ENCODE peak calls at places on chromosomes 13 and 19, in eight cellular contexts. H, F, N, Y, K, W, P and I are unnamed samples.

GRCh38 chr19:6674868-6675305 is 4.9 kb upstream of the TNFSF14 start:
- DNase-seq in H (no peak), F (peak), N (peak), Y (no peak), K (peak), W (peak), P (no peak), I (peak)

GRCh38 chr13:39637890-39638289 is 17.6 kb upstream of the COG6 start:
- DNase-seq in H (no peak), F (no peak), N (no peak), Y (no peak), K (no peak), W (no peak), P (no peak), I (no peak)

GRCh38 chr19:33595783-33596182 is 26.0 kb upstream of the CHST8 start:
- DNase-seq in H (no peak), F (no peak), N (no peak), Y (no peak), K (no peak), W (no peak), P (no peak), I (no peak)

GRCh38 chr13:41306271-41307150 is 4.6 kb upstream of the NAA16 start:
- DNase-seq in H (no peak), F (no peak), N (no peak), Y (no peak), K (no peak), W (no peak), P (no peak), I (no peak)

GRCh38 chr13:99280166-99280565 is 22.0 kb upstream of the GPR18 start:
- DNase-seq in H (no peak), F (no peak), N (no peak), Y (no peak), K (peak), W (peak), P (no peak), I (no peak)

GRCh38 chr13:110280996-110281688 is 25.8 kb downstream of the COL4A1 start:
- DNase-seq in H (no peak), F (no peak), N (no peak), Y (no peak), K (no peak), W (no peak), P (no peak), I (no peak)

GRCh38 chr13:113949546-113949945 is 24.3 kb downstream of the C13orf46 start:
- DNase-seq in H (no peak), F (no peak), N (no peak), Y (no peak), K (no peak), W (no peak), P (no peak), I (no peak)

GRCh38 chr13:40206241-40207109 is 460.0 kb downstream of the FOXO1 start:
- DNase-seq in H (no peak), F (peak), N (peak), Y (no peak), K (no peak), W (peak), P (no peak), I (no peak)

GRCh38 chr19:18663940-18664530 is 19.4 kb upstream of the CRTC1 start:
- DNase-seq in H (no peak), F (no peak), N (no peak), Y (no peak), K (no peak), W (no peak), P (no peak), I (no peak)

GRCh38 chr19:48990400-48990799 is 2.7 kb downstream of the GYS1 start:
- DNase-seq in H (no peak), F (no peak), N (no peak), Y (no peak), K (no peak), W (peak), P (no peak), I (no peak)

GRCh38 chr13:20570540-20570939 is 3.6 kb downstream of the IFT88 start:
- DNase-seq in H (no peak), F (no peak), N (no peak), Y (no peak), K (no peak), W (peak), P (no peak), I (no peak)

GRCh38 chr19:13057744-13058143 is 44.9 kb downstream of the LYL1 start:
- DNase-seq in H (no peak), F (no peak), N (no peak), Y (no peak), K (no peak), W (no peak), P (peak), I (no peak)

GRCh38 chr19:13060233-13060963 is 42.3 kb downstream of the LYL1 start:
- DNase-seq in H (no peak), F (no peak), N (no peak), Y (no peak), K (peak), W (peak), P (no peak), I (no peak)

GRCh38 chr19:13057147-13057572 is 45.5 kb downstream of the LYL1 start:
- DNase-seq in H (no peak), F (no peak), N (peak), Y (no peak), K (no peak), W (no peak), P (no peak), I (no peak)

GRCh38 chr19:13060964-13061927 is 41.4 kb downstream of the LYL1 start:
- DNase-seq in H (peak), F (peak), N (peak), Y (peak), K (peak), W (peak), P (peak), I (peak)

DNA sequence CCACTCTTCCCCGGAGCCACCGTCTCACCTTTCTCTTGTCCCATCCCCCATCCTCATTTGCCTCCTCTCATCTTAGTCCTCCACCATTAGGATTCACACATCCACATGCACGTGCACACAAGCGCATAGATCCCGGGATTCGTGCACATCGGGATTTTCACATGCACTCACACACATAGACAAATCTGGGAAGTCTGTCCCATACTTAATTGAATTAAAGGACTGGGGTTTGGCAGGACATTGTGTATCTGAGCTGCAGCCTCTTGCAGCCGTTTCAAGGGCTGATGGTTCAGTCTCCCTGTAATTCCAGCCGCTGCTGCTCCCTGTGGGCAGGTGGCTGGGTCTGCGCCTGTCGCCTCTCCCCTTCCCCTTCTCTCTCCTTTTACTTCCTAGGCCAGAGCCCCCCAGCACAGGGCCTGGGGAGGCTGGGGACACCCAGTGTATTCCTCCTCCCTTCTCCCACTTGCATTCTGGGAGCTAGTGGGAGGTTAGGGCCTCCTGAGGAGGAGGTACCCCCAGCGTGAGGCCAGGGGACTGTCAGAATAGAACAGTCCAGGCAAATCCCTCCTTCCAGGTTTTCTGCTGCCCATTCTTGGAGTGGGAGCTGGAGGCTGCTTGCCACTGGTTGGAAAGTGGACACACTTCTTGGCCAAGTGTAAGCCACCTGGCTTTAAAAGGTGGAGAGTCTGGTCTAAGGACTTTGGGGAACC is 43.6 kb downstream of the LYL1 start:
- DNase-seq in H (no peak), F (no peak), N (no peak), Y (no peak), K (no peak), W (peak), P (no peak), I (no peak)
- TF ChIP-seq CTCF in H (no peak), F (no peak), N (no peak), Y (no peak), K (no peak), W (peak), P (no peak), I (peak)

DNA sequence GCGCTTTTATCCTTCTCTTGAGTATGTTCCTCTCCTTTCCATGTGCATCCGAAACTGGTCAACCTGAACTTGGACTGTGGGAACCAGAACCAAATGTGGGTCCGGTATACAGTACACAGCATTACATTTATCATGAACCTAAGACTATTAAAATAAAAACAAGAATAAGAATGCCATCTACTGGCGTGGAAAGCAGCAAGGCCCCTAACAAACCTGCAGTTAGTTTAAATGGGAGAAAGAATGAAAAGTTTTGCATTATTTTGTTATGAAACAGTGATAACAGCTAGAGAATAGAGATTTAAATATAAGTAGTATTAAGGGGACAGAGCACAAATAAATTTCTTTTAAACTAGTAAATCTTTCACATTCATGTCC is 159.5 kb downstream of the RBM26 start:
- DNase-seq in H (no peak), F (no peak), N (no peak), Y (no peak), K (no peak), W (no peak), P (no peak), I (no peak)
- TF ChIP-seq CTCF in H (no peak), F (no peak), N (no peak), Y (no peak), K (no peak), W (no peak), P (no peak), I (no peak)

GRCh38 chr19:3684817-3685410 is 15.4 kb downstream of the PIP5K1C start:
- DNase-seq in H (no peak), F (no peak), N (no peak), Y (no peak), K (no peak), W (no peak), P (no peak), I (no peak)

GRCh38 chr19:3687393-3687773 is 12.9 kb downstream of the PIP5K1C start:
- DNase-seq in H (no peak), F (no peak), N (no peak), Y (no peak), K (no peak), W (no peak), P (no peak), I (no peak)

GRCh38 chr19:3691372-3691716 is 8.9 kb downstream of the PIP5K1C start:
- DNase-seq in H (no peak), F (no peak), N (no peak), Y (no peak), K (no peak), W (no peak), P (no peak), I (no peak)

GRCh38 chr19:3690551-3691371 is 9.5 kb downstream of the PIP5K1C start:
- DNase-seq in H (no peak), F (no peak), N (no peak), Y (no peak), K (no peak), W (no peak), P (no peak), I (no peak)

GRCh38 chr19:3687774-3688706 is 12.2 kb downstream of the PIP5K1C start:
- DNase-seq in H (no peak), F (peak), N (peak), Y (no peak), K (peak), W (no peak), P (no peak), I (peak)
- TF ChIP-seq CTCF in H (no peak), F (no peak), N (no peak), Y (no peak), K (no peak), W (no peak), P (no peak), I (peak)

GRCh38 chr13:34070544-34071303 is 252.8 kb downstream of the RFC3 start:
- DNase-seq in H (no peak), F (no peak), N (no peak), Y (no peak), K (no peak), W (no peak), P (no peak), I (no peak)

GRCh38 chr13:34070006-34070405 is 252.1 kb downstream of the RFC3 start:
- DNase-seq in H (no peak), F (no peak), N (no peak), Y (no peak), K (no peak), W (peak), P (no peak), I (no peak)

GRCh38 chr13:34066344-34066743 is 248.4 kb downstream of the RFC3 start:
- DNase-seq in H (no peak), F (no peak), N (no peak), Y (no peak), K (no peak), W (no peak), P (no peak), I (no peak)

GRCh38 chr13:34064456-34065205 is 246.7 kb downstream of the RFC3 start:
- DNase-seq in H (no peak), F (no peak), N (no peak), Y (peak), K (no peak), W (no peak), P (no peak), I (no peak)

DNA sequence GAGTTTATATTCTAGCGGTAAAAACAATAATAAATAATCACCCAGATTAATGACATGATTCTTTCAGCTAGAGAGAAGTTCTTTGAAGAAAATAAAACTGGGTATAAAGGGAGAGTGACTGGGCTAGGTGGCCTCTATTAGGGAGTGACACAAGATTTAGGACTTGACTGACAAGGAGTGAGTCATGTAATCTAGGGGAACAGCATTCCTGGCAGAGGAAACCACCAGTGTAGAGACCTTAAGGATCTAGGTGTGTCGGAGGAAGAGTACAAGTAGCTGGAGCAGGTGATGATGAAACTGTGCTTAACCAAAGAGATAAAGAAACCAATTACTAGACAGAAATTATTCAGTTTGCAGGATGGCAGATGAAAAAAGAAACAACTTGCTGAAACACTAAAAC is 248.0 kb downstream of the RFC3 start:
- DNase-seq in H (no peak), F (no peak), N (no peak), Y (no peak), K (no peak), W (no peak), P (no peak), I (no peak)
- TF ChIP-seq CTCF in H (no peak), F (no peak), N (no peak), Y (no peak), K (no peak), W (no peak), P (no peak), I (no peak)

GRCh38 chr13:27712421-27712820 is 79.9 kb upstream of the GSX1 start:
- DNase-seq in H (no peak), F (peak), N (peak), Y (no peak), K (no peak), W (peak), P (no peak), I (no peak)
- TF ChIP-seq CTCF in H (no peak), F (peak), N (no peak), Y (no peak), K (no peak), W (peak), P (no peak), I (peak)

DNA sequence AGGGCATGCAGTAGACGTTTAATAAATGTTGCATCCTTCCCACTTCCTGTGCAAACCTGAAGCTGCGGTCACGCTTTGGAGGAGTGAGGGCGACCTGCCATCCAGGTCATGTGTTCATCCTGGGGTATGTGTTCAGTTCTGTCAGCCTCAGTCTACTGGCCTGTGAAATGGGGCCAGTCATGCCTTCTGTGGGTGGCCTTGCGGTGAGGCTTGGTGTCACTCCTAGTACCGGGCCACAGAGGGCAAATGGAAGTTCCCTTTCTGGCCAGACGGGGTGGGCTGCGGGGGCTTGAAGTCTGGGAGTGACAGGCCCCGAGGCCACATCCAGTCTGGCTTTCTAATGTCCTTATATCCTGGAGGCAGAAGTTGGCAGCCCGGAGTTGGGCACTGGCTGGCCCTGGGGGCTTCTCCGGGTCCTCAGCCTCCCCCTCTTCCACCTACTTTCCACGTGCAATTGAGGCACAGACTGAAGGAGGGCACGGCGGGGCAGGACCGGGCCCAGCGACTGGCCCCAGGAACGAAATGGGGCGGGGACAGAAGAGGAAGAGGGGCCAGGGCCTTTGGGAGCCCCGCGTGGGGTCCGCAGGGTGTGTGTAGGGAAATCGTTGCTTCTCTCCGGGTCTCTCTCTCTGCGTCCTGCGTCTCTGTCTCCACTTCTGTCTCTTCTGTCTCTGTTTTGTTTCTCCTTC is 11.1 kb downstream of the PDE4A start:
- DNase-seq in H (no peak), F (no peak), N (peak), Y (no peak), K (peak), W (peak), P (no peak), I (no peak)
- TF ChIP-seq CTCF in H (peak), F (no peak), N (no peak), Y (no peak), K (no peak), W (no peak), P (no peak), I (peak)

DNA sequence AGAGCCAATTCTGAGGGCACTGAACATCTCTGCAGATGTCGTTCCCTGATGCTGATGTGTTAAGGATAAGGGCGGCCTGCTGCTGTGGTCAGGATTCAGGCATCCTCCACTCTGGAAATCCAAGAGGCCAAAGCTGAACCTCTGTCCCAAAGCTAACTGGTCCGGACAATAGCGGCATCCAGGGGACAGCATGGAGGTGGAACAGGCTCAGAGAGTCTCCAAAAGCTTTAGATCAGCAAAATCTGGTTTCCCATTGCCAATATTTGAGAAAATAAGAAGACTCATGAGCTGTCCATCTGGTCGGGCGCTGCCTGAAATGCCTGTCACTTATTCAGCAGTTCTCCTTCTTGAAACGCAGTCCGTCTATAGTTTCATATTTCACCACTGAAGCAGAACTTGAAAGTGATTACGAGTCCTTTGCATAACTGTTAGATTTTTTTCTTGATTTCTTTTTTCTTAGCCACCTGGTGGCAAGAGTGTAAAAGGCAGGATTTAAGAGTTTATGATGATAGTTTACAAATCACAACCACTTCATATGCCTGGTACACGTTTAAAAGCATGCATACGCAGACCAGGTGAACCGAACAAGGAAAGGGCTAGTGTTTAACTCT is 45.9 kb downstream of the GGACT start:
- DNase-seq in H (peak), F (no peak), N (no peak), Y (no peak), K (no peak), W (peak), P (peak), I (peak)
- TF ChIP-seq CTCF in H (peak), F (peak), N (peak), Y (peak), K (peak), W (peak), P (peak), I (peak)

GRCh38 chr13:71886880-71887279 is 19.9 kb upstream of the DACH1 start:
- DNase-seq in H (no peak), F (no peak), N (no peak), Y (no peak), K (no peak), W (no peak), P (no peak), I (no peak)
- TF ChIP-seq CTCF in H (no peak), F (no peak), N (no peak), Y (no peak), K (no peak), W (no peak), P (no peak), I (no peak)

DNA sequence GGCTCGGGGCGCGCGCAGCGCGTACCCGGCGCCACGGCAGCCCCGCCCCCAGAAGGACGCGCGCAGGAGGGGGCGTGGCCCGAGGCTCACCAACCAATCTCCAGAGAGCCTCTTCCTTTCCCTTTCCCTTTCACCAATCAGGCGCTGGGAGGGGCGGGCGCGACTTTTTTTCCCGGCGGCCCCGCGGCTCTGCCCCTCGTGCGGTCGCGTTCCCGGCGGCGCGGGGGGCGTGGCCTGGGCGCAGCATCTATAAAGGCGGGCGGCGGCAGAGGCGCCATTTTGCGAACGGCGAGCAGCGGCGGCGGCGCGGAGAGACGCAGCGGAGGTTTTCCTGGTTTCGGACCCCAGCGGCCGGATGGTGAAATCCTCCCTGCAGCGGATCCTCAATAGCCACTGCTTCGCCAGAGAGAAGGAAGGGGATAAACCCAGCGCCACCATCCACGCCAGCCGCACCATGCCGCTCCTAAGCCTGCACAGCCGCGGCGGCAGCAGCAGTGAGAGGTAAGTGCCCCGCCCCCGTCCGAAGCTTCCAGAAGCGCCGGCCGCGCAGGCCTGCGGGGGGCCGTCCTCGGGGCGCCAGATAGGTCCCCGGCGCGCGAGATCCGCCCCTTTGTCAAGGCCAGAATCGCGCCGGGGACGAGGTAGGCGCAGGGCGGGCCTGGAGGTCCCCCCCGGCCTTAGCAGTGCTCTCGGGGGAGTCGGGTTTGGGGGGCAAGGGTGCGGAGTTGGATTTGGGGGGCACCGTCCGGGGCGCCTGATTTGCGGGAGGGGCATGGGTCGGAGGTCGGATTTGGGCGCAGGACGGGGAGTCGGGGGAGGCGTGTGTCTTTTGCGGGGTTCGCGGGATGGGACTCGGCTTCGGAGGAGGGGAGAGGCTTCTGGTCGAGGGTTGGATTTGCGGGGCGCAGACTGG is 12.5 kb downstream of the PEAK3 start:
- DNase-seq in H (peak), F (peak), N (peak), Y (peak), K (peak), W (peak), P (peak), I (peak)
- TF ChIP-seq CTCF in H (no peak), F (no peak), N (no peak), Y (no peak), K (no peak), W (no peak), P (no peak), I (peak)

GRCh38 chr13:101115762-101116161 is 300.5 kb downstream of the NALCN start:
- DNase-seq in H (no peak), F (no peak), N (no peak), Y (no peak), K (no peak), W (peak), P (no peak), I (peak)
- TF ChIP-seq CTCF in H (no peak), F (no peak), N (no peak), Y (no peak), K (no peak), W (peak), P (no peak), I (peak)